ENCODE peak calls at places on chromosomes 5 and 9, in nine cellular contexts. One of them, this sample, is unnamed.

GRCh38 chr5:116009806-116010205 is 22.5 kb upstream of the ARL14EPL start:
- DNase-seq in uterus: no peak
- DNase-seq in left ventricle myocardium inferior: no peak
- DNase-seq in A549: no peak
- DNase-seq in cardiac fibroblast: peak
- DNase-seq in upper lobe of right lung: no peak
- DNase-seq in SJSA1: no peak
- DNase-seq in cardiac muscle cell: peak
- DNase-seq in RWPE2: no peak
- DNase-seq in this sample: no peak

GRCh38 chr9:133844876-133845658 is 106.9 kb upstream of the SARDH start:
- DNase-seq in left ventricle myocardium inferior: peak
- DNase-seq in cardiac fibroblast: peak
- DNase-seq in uterus: peak
- DNase-seq in RWPE2: no peak
- DNase-seq in cardiac muscle cell: peak
- DNase-seq in upper lobe of right lung: peak
- DNase-seq in A549: no peak
- DNase-seq in SJSA1: no peak
- DNase-seq in this sample: peak

GRCh38 chr5:10518352-10518751 is 45.5 kb upstream of the ANKRD33B start:
- DNase-seq in A549: peak
- DNase-seq in SJSA1: no peak
- DNase-seq in cardiac fibroblast: peak
- DNase-seq in RWPE2: no peak
- DNase-seq in left ventricle myocardium inferior: no peak
- DNase-seq in upper lobe of right lung: no peak
- DNase-seq in uterus: no peak
- DNase-seq in cardiac muscle cell: peak
- DNase-seq in this sample: no peak

GRCh38 chr5:127757576-127757975 is 54.4 kb downstream of the CCDC192 start:
- DNase-seq in RWPE2: no peak
- DNase-seq in cardiac muscle cell: peak
- DNase-seq in SJSA1: peak
- DNase-seq in left ventricle myocardium inferior: no peak
- DNase-seq in cardiac fibroblast: peak
- DNase-seq in uterus: no peak
- DNase-seq in upper lobe of right lung: no peak
- DNase-seq in A549: peak
- DNase-seq in this sample: no peak

GRCh38 chr9:137429974-137430722 is 7.0 kb downstream of the NOXA1 start:
- DNase-seq in cardiac muscle cell: no peak
- DNase-seq in uterus: no peak
- DNase-seq in left ventricle myocardium inferior: no peak
- DNase-seq in cardiac fibroblast: no peak
- DNase-seq in SJSA1: no peak
- DNase-seq in RWPE2: no peak
- DNase-seq in upper lobe of right lung: peak
- DNase-seq in A549: no peak
- DNase-seq in this sample: peak

GRCh38 chr9:124770359-124771020 is 621 bp downstream of the NR6A1 start:
- DNase-seq in uterus: no peak
- DNase-seq in SJSA1: no peak
- DNase-seq in left ventricle myocardium inferior: no peak
- DNase-seq in cardiac fibroblast: no peak
- DNase-seq in cardiac muscle cell: no peak
- DNase-seq in RWPE2: no peak
- DNase-seq in A549: peak
- DNase-seq in upper lobe of right lung: no peak
- DNase-seq in this sample: peak

GRCh38 chr9:116115731-116116353 is 37.7 kb upstream of the PAPPA start:
- DNase-seq in left ventricle myocardium inferior: no peak
- DNase-seq in uterus: no peak
- DNase-seq in A549: no peak
- DNase-seq in upper lobe of right lung: no peak
- DNase-seq in SJSA1: no peak
- DNase-seq in cardiac fibroblast: peak
- DNase-seq in RWPE2: no peak
- DNase-seq in cardiac muscle cell: peak
- DNase-seq in this sample: no peak

GRCh38 chr9:118162711-118163110 is 458.5 kb downstream of the TLR4 start:
- DNase-seq in cardiac muscle cell: no peak
- DNase-seq in SJSA1: no peak
- DNase-seq in upper lobe of right lung: no peak
- DNase-seq in cardiac fibroblast: no peak
- DNase-seq in left ventricle myocardium inferior: no peak
- DNase-seq in uterus: no peak
- DNase-seq in A549: no peak
- DNase-seq in RWPE2: no peak
- DNase-seq in this sample: no peak

GRCh38 chr5:9239626-9240025 is 306.2 kb downstream of the SEMA5A start:
- DNase-seq in left ventricle myocardium inferior: no peak
- DNase-seq in cardiac fibroblast: peak
- DNase-seq in A549: no peak
- DNase-seq in RWPE2: no peak
- DNase-seq in upper lobe of right lung: no peak
- DNase-seq in cardiac muscle cell: peak
- DNase-seq in uterus: no peak
- DNase-seq in SJSA1: no peak
- DNase-seq in this sample: no peak

GRCh38 chr9:16368425-16369087 is 501.9 kb downstream of the BNC2 start:
- DNase-seq in uterus: no peak
- DNase-seq in A549: peak
- DNase-seq in upper lobe of right lung: no peak
- DNase-seq in cardiac fibroblast: no peak
- DNase-seq in cardiac muscle cell: no peak
- DNase-seq in RWPE2: no peak
- DNase-seq in SJSA1: peak
- DNase-seq in left ventricle myocardium inferior: no peak
- DNase-seq in this sample: no peak

GRCh38 chr5:151574597-151574996 is 16.5 kb downstream of the FAT2 start:
- DNase-seq in uterus: no peak
- DNase-seq in SJSA1: no peak
- DNase-seq in RWPE2: no peak
- DNase-seq in upper lobe of right lung: no peak
- DNase-seq in A549: no peak
- DNase-seq in cardiac muscle cell: no peak
- DNase-seq in cardiac fibroblast: no peak
- DNase-seq in left ventricle myocardium inferior: no peak
- DNase-seq in this sample: no peak

GRCh38 chr5:110973510-110973909 is 98.0 kb upstream of the TSLP start:
- DNase-seq in RWPE2: no peak
- DNase-seq in SJSA1: no peak
- DNase-seq in left ventricle myocardium inferior: no peak
- DNase-seq in upper lobe of right lung: no peak
- DNase-seq in cardiac fibroblast: no peak
- DNase-seq in cardiac muscle cell: no peak
- DNase-seq in uterus: no peak
- DNase-seq in A549: no peak
- DNase-seq in this sample: no peak

GRCh38 chr9:111501648-111502047 is 17.5 kb upstream of the ECPAS start:
- DNase-seq in uterus: no peak
- DNase-seq in left ventricle myocardium inferior: no peak
- DNase-seq in cardiac muscle cell: no peak
- DNase-seq in SJSA1: no peak
- DNase-seq in A549: no peak
- DNase-seq in RWPE2: no peak
- DNase-seq in upper lobe of right lung: no peak
- DNase-seq in cardiac fibroblast: no peak
- DNase-seq in this sample: no peak

GRCh38 chr5:150434502-150434901 is 15.0 kb downstream of the RPS14 start:
- DNase-seq in cardiac fibroblast: peak
- DNase-seq in left ventricle myocardium inferior: no peak
- DNase-seq in RWPE2: peak
- DNase-seq in A549: no peak
- DNase-seq in upper lobe of right lung: no peak
- DNase-seq in cardiac muscle cell: peak
- DNase-seq in uterus: no peak
- DNase-seq in SJSA1: peak
- DNase-seq in this sample: no peak

GRCh38 chr9:107243757-107244156 is 39.3 kb upstream of the RAD23B start:
- DNase-seq in left ventricle myocardium inferior: no peak
- DNase-seq in cardiac muscle cell: no peak
- DNase-seq in RWPE2: peak
- DNase-seq in upper lobe of right lung: no peak
- DNase-seq in SJSA1: no peak
- DNase-seq in A549: peak
- DNase-seq in cardiac fibroblast: no peak
- DNase-seq in uterus: no peak
- DNase-seq in this sample: no peak

GRCh38 chr5:28576022-28576421 is 1537.6 kb upstream of the CDH9 start:
- DNase-seq in uterus: no peak
- DNase-seq in A549: peak
- DNase-seq in cardiac muscle cell: peak
- DNase-seq in cardiac fibroblast: peak
- DNase-seq in upper lobe of right lung: no peak
- DNase-seq in SJSA1: no peak
- DNase-seq in left ventricle myocardium inferior: no peak
- DNase-seq in RWPE2: no peak
- DNase-seq in this sample: no peak

GRCh38 chr5:144004751-144005150 is 165.7 kb downstream of the YIPF5 start:
- DNase-seq in upper lobe of right lung: no peak
- DNase-seq in left ventricle myocardium inferior: no peak
- DNase-seq in uterus: no peak
- DNase-seq in SJSA1: no peak
- DNase-seq in cardiac muscle cell: no peak
- DNase-seq in RWPE2: no peak
- DNase-seq in A549: no peak
- DNase-seq in cardiac fibroblast: no peak
- DNase-seq in this sample: no peak
- H3K4me3 ChIP-seq in upper lobe of right lung: no peak
- H3K4me3 ChIP-seq in left ventricle myocardium inferior: no peak
- H3K4me3 ChIP-seq in uterus: no peak
- H3K4me3 ChIP-seq in SJSA1: no peak
- H3K4me3 ChIP-seq in cardiac muscle cell: no peak
- H3K4me3 ChIP-seq in RWPE2: no peak
- H3K4me3 ChIP-seq in A549: no peak
- H3K4me3 ChIP-seq in cardiac fibroblast: no peak
- H3K4me3 ChIP-seq in this sample: no peak

GRCh38 chr9:95044731-95045508 is 272.6 kb downstream of the FANCC start:
- DNase-seq in cardiac fibroblast: no peak
- DNase-seq in uterus: no peak
- DNase-seq in RWPE2: peak
- DNase-seq in A549: peak
- DNase-seq in SJSA1: no peak
- DNase-seq in left ventricle myocardium inferior: peak
- DNase-seq in upper lobe of right lung: no peak
- DNase-seq in cardiac muscle cell: no peak
- DNase-seq in this sample: peak
- H3K4me3 ChIP-seq in cardiac fibroblast: no peak
- H3K4me3 ChIP-seq in uterus: no peak
- H3K4me3 ChIP-seq in RWPE2: peak
- H3K4me3 ChIP-seq in A549: peak
- H3K4me3 ChIP-seq in SJSA1: no peak
- H3K4me3 ChIP-seq in left ventricle myocardium inferior: peak
- H3K4me3 ChIP-seq in upper lobe of right lung: no peak
- H3K4me3 ChIP-seq in cardiac muscle cell: peak
- H3K4me3 ChIP-seq in this sample: peak

GRCh38 chr9:13970018-13970417 is 343.9 kb downstream of the NFIB start:
- DNase-seq in upper lobe of right lung: no peak
- DNase-seq in RWPE2: no peak
- DNase-seq in cardiac muscle cell: peak
- DNase-seq in cardiac fibroblast: peak
- DNase-seq in uterus: no peak
- DNase-seq in A549: no peak
- DNase-seq in left ventricle myocardium inferior: no peak
- DNase-seq in SJSA1: no peak
- DNase-seq in this sample: no peak

GRCh38 chr9:13970426-13970825 is 343.5 kb downstream of the NFIB start:
- DNase-seq in left ventricle myocardium inferior: no peak
- DNase-seq in cardiac muscle cell: no peak
- DNase-seq in SJSA1: no peak
- DNase-seq in A549: no peak
- DNase-seq in upper lobe of right lung: no peak
- DNase-seq in uterus: no peak
- DNase-seq in RWPE2: no peak
- DNase-seq in cardiac fibroblast: no peak
- DNase-seq in this sample: no peak

GRCh38 chr9:13971415-13971814 is 342.5 kb downstream of the NFIB start:
- DNase-seq in left ventricle myocardium inferior: no peak
- DNase-seq in upper lobe of right lung: no peak
- DNase-seq in cardiac fibroblast: no peak
- DNase-seq in A549: no peak
- DNase-seq in cardiac muscle cell: no peak
- DNase-seq in uterus: no peak
- DNase-seq in RWPE2: no peak
- DNase-seq in SJSA1: no peak
- DNase-seq in this sample: no peak

GRCh38 chr9:13974891-13975290 is 339.1 kb downstream of the NFIB start:
- DNase-seq in cardiac fibroblast: no peak
- DNase-seq in cardiac muscle cell: no peak
- DNase-seq in SJSA1: no peak
- DNase-seq in A549: no peak
- DNase-seq in uterus: no peak
- DNase-seq in RWPE2: no peak
- DNase-seq in upper lobe of right lung: no peak
- DNase-seq in left ventricle myocardium inferior: no peak
- DNase-seq in this sample: no peak

DNA sequence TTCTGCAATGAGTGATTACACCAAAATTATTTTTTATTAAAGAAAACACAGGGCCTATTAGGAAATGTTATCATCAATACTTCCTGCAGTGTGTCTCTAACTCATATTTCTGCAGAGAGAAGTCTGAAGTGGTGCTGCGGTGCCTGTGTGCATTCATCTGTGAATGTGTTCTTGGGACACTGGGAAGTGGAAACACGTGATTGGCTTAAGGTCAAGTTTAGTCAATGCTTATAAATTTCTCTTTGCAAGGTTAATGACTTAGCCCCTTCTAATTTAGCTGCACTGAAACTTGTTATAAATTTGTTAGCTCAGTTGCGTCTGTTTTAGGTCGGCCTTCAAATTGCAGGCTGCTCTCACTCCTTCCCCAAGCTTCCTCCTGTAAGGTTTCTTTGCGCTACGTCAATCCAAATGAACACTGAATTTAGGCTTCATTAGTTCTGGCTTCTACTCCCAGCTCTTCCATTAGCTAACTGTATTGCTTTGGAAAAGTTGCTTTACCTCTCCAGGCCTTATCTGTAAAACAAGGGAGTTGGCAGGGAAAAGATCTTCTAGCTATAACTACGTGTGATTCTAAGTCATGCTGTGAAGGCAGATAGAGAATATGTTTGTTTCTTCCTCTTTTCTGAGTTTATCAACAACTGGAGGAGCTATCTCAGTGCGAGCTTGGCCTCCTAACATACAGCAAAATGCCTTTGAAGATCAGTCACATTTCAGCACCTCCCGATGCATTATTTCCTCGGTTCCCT is 341.9 kb downstream of the NFIB start:
- DNase-seq in cardiac fibroblast: peak
- DNase-seq in cardiac muscle cell: peak
- DNase-seq in SJSA1: no peak
- DNase-seq in RWPE2: no peak
- DNase-seq in uterus: no peak
- DNase-seq in left ventricle myocardium inferior: no peak
- DNase-seq in A549: no peak
- DNase-seq in upper lobe of right lung: no peak
- DNase-seq in this sample: no peak
- H3K4me3 ChIP-seq in cardiac fibroblast: no peak
- H3K4me3 ChIP-seq in cardiac muscle cell: no peak
- H3K4me3 ChIP-seq in SJSA1: no peak
- H3K4me3 ChIP-seq in RWPE2: no peak
- H3K4me3 ChIP-seq in uterus: no peak
- H3K4me3 ChIP-seq in left ventricle myocardium inferior: no peak
- H3K4me3 ChIP-seq in A549: no peak
- H3K4me3 ChIP-seq in upper lobe of right lung: no peak
- H3K4me3 ChIP-seq in this sample: no peak

GRCh38 chr5:67214713-67215591 is 18.4 kb upstream of the CD180 start:
- DNase-seq in cardiac muscle cell: no peak
- DNase-seq in left ventricle myocardium inferior: no peak
- DNase-seq in SJSA1: no peak
- DNase-seq in uterus: no peak
- DNase-seq in RWPE2: no peak
- DNase-seq in upper lobe of right lung: peak
- DNase-seq in A549: no peak
- DNase-seq in cardiac fibroblast: no peak
- DNase-seq in this sample: no peak
- H3K4me3 ChIP-seq in cardiac muscle cell: no peak
- H3K4me3 ChIP-seq in left ventricle myocardium inferior: peak
- H3K4me3 ChIP-seq in SJSA1: no peak
- H3K4me3 ChIP-seq in uterus: no peak
- H3K4me3 ChIP-seq in RWPE2: no peak
- H3K4me3 ChIP-seq in upper lobe of right lung: no peak
- H3K4me3 ChIP-seq in A549: no peak
- H3K4me3 ChIP-seq in cardiac fibroblast: no peak
- H3K4me3 ChIP-seq in this sample: no peak